ENCODE peak calls at places on chromosomes 7 and 10, in six cellular contexts. A is AG04450, P is NCI-H82, K is NCI-H460, X is NCI-H2081, Y is T-helper 9 cell. E is an unnamed sample.

GRCh38 chr7:12595148-12595547 is 24.6 kb downstream of the SCIN start:
- DNase-seq in A (no peak), P (no peak), K (no peak), X (no peak), Y (no peak), E (no peak)

GRCh38 chr10:50426485-50426884 is 175.2 kb upstream of the ASAH2 start:
- DNase-seq in A (no peak), P (no peak), K (no peak), X (no peak), Y (no peak), E (no peak)

GRCh38 chr10:132837905-132838304 is 52.0 kb upstream of the NKX6-2 start:
- DNase-seq in A (no peak), P (no peak), K (no peak), X (no peak), Y (no peak), E (no peak)

GRCh38 chr10:31936933-31937332 is 8.3 kb upstream of the ARHGAP12 start:
- DNase-seq in A (no peak), P (no peak), K (no peak), X (no peak), Y (no peak), E (no peak)

GRCh38 chr7:149422914-149423285 is 38.0 kb downstream of the ZNF777 start:
- DNase-seq in A (no peak), P (no peak), K (no peak), X (no peak), Y (peak; percentile 23), E (peak; percentile 77)

GRCh38 chr10:71805776-71806705 is 32.7 kb upstream of the VSIR start:
- DNase-seq in A (no peak), P (no peak), K (no peak), X (no peak), Y (no peak), E (peak; percentile 51)

GRCh38 chr10:12372846-12373245 is 23.5 kb downstream of the CAMK1D start:
- DNase-seq in A (no peak), P (no peak), K (no peak), X (no peak), Y (no peak), E (no peak)

GRCh38 chr7:130394421-130395188 is 14.3 kb downstream of the CPA1 start:
- DNase-seq in A (no peak), P (no peak), K (no peak), X (no peak), Y (no peak), E (no peak)

GRCh38 chr10:95319239-95319638 is 28.4 kb upstream of the PDLIM1 start:
- DNase-seq in A (no peak), P (peak; percentile 4), K (no peak), X (no peak), Y (no peak), E (no peak)

GRCh38 chr7:37371755-37372154 is 76.9 kb downstream of the ELMO1 start:
- DNase-seq in A (no peak), P (no peak), K (no peak), X (no peak), Y (no peak), E (no peak)

GRCh38 chr7:123823898-123824753 is 20.8 kb upstream of the HYAL4 start:
- DNase-seq in A (no peak), P (no peak), K (no peak), X (no peak), Y (no peak), E (no peak)

GRCh38 chr7:7820939-7821338 is 102.5 kb upstream of the RPA3 start:
- DNase-seq in A (no peak), P (peak; percentile 3), K (no peak), X (no peak), Y (no peak), E (no peak)

GRCh38 chr7:2030475-2031456 is 202.0 kb downstream of the MAD1L1 start:
- DNase-seq in A (no peak), P (peak; percentile 42), K (no peak), X (no peak), Y (no peak), E (no peak)

GRCh38 chr7:33940503-33940902 is 35.2 kb downstream of the BMPER start:
- DNase-seq in A (no peak), P (no peak), K (no peak), X (no peak), Y (no peak), E (no peak)

GRCh38 chr7:20007510-20007909 is 209.7 kb downstream of the MACC1 start:
- DNase-seq in A (no peak), P (no peak), K (no peak), X (no peak), Y (no peak), E (no peak)

GRCh38 chr7:134963031-134963430 is 23.3 kb upstream of the AGBL3 start:
- DNase-seq in A (no peak), P (no peak), K (no peak), X (no peak), Y (no peak), E (no peak)

GRCh38 chr10:99285846-99286245 is 43.3 kb upstream of the CNNM1 start:
- DNase-seq in A (no peak), P (no peak), K (no peak), X (no peak), Y (no peak), E (no peak)

GRCh38 chr7:139047970-139048369 is 12.1 kb upstream of the ZC3HAV1L start:
- DNase-seq in A (no peak), P (no peak), K (no peak), X (no peak), Y (no peak), E (no peak)

GRCh38 chr7:43878867-43879266 is 9.6 kb upstream of the MRPS24 start:
- DNase-seq in A (no peak), P (no peak), K (no peak), X (no peak), Y (no peak), E (no peak)

GRCh38 chr7:40983106-40983505 is 719.8 kb downstream of the INHBA start:
- DNase-seq in A (no peak), P (no peak), K (no peak), X (no peak), Y (no peak), E (no peak)

GRCh38 chr7:50727072-50727471 is 55.6 kb downstream of the GRB10 start:
- DNase-seq in A (no peak), P (no peak), K (no peak), X (no peak), Y (no peak), E (no peak)

GRCh38 chr7:50676079-50676478 is 106.6 kb downstream of the GRB10 start:
- DNase-seq in A (no peak), P (no peak), K (no peak), X (no peak), Y (no peak), E (no peak)

GRCh38 chr7:106193661-106194060 is 81.5 kb upstream of the SYPL1 start:
- DNase-seq in A (no peak), P (peak; percentile 79), K (no peak), X (no peak), Y (no peak), E (no peak)

GRCh38 chr7:94578615-94579014 is 69.0 kb downstream of the CASD1 start:
- DNase-seq in A (no peak), P (no peak), K (no peak), X (no peak), Y (no peak), E (no peak)